ENCODE peak calls at places on chromosomes 12 and 14, in six cellular contexts. N, H, S, P, R and D are unnamed samples.

GRCh38 chr12:108567388-108567787 is 5.0 kb downstream of the ISCU start:
- DNase-seq in P (no peak), R (no peak), N (no peak), H (no peak), S (no peak), D (no peak)

GRCh38 chr14:77542349-77543239 is 44.0 kb upstream of the ISM2 start:
- DNase-seq in P (no peak), N (no peak), R (no peak), S (no peak), H (no peak), D (no peak)

GRCh38 chr12:47391566-47391965 is 311.8 kb upstream of the AMIGO2 start:
- DNase-seq in S (peak), R (no peak), P (no peak), H (peak), N (no peak), D (peak)

GRCh38 chr12:90630006-90630405 is 325.0 kb downstream of the CCER1 start:
- DNase-seq in R (no peak), S (no peak), P (no peak), N (no peak), H (no peak), D (no peak)

GRCh38 chr12:39047539-39048078 is 142.2 kb upstream of the CPNE8 start:
- DNase-seq in R (no peak), S (no peak), P (no peak), N (no peak), H (no peak), D (no peak)

GRCh38 chr12:70948976-70949336 is 28.4 kb upstream of the PTPRR start:
- DNase-seq in N (no peak), R (no peak), S (no peak), P (no peak), H (no peak), D (no peak)

GRCh38 chr14:34220921-34221320 is 241.1 kb downstream of the SPTSSA start:
- DNase-seq in R (no peak), N (no peak), P (no peak), S (no peak), H (no peak), D (no peak)

GRCh38 chr12:16096273-16096849 is 181.1 kb downstream of the SLC15A5 start:
- DNase-seq in S (no peak), N (no peak), P (no peak), H (no peak), R (no peak), D (no peak)

GRCh38 chr12:49645151-49646039 is 22.0 kb downstream of the PRPF40B start:
- DNase-seq in H (no peak), R (no peak), P (no peak), N (no peak), S (no peak), D (no peak)

GRCh38 chr14:99524804-99525698 is 43.8 kb downstream of the CCNK start:
- DNase-seq in H (no peak), R (no peak), S (no peak), P (no peak), N (no peak), D (no peak)

GRCh38 chr12:101040936-101041335 is 169.1 kb downstream of the SLC5A8 start:
- DNase-seq in R (no peak), N (no peak), S (no peak), P (no peak), H (no peak), D (no peak)

GRCh38 chr14:74634481-74634880 is 22.4 kb upstream of the LTBP2 start:
- DNase-seq in R (no peak), S (no peak), N (no peak), P (no peak), H (no peak), D (no peak)

GRCh38 chr14:28867571-28867970 is 101.0 kb downstream of the FOXG1 start:
- DNase-seq in R (no peak), N (no peak), H (no peak), S (no peak), P (no peak), D (no peak)

GRCh38 chr14:64569108-64570045 is 19.6 kb downstream of the PPP1R36 start:
- DNase-seq in N (peak), H (no peak), S (no peak), R (no peak), P (peak), D (no peak)

GRCh38 chr12:113115455-113116126 is 20.0 kb downstream of the RASAL1 start:
- DNase-seq in R (no peak), S (no peak), H (no peak), P (no peak), N (no peak), D (no peak)

GRCh38 chr14:78840898-78841297 is 670.7 kb downstream of the NRXN3 start:
- DNase-seq in N (no peak), R (no peak), H (no peak), P (no peak), S (no peak), D (no peak)

GRCh38 chr14:77206877-77207389 is 25.3 kb downstream of the TMEM63C start:
- DNase-seq in P (no peak), S (no peak), H (no peak), R (no peak), N (no peak), D (no peak)